ENCODE peak calls at places on chromosomes 6 and 20, in eight cellular contexts. One of them, this sample, is unnamed.

GRCh38 chr6:152271681-152272464 is 365.3 kb downstream of the SYNE1 start:
- DNase-seq in neural crest cell: no peak
- DNase-seq in NCI-H1048: no peak
- DNase-seq in amygdala: no peak
- DNase-seq in spleen: no peak
- DNase-seq in HT1080: peak
- DNase-seq in stimulated activated CD4-positive, alpha-beta T cell treated with anti-CD3 and anti-CD28 coated beads, Interleukin-4, amount 100 ng/mL, for 1 hour: no peak
- DNase-seq in fibroblast of pulmonary artery: peak
- DNase-seq in this sample: no peak

GRCh38 chr6:157631388-157631787 is 191.7 kb upstream of the SNX9 start:
- DNase-seq in neural crest cell: no peak
- DNase-seq in NCI-H1048: no peak
- DNase-seq in amygdala: no peak
- DNase-seq in spleen: no peak
- DNase-seq in HT1080: no peak
- DNase-seq in stimulated activated CD4-positive, alpha-beta T cell treated with anti-CD3 and anti-CD28 coated beads, Interleukin-4, amount 100 ng/mL, for 1 hour: no peak
- DNase-seq in fibroblast of pulmonary artery: no peak
- DNase-seq in this sample: no peak

GRCh38 chr6:166705070-166705469 is 78.0 kb upstream of the RPS6KA2 start:
- DNase-seq in neural crest cell: no peak
- DNase-seq in NCI-H1048: no peak
- DNase-seq in amygdala: no peak
- DNase-seq in spleen: no peak
- DNase-seq in HT1080: no peak
- DNase-seq in stimulated activated CD4-positive, alpha-beta T cell treated with anti-CD3 and anti-CD28 coated beads, Interleukin-4, amount 100 ng/mL, for 1 hour: no peak
- DNase-seq in fibroblast of pulmonary artery: peak
- DNase-seq in this sample: no peak

GRCh38 chr6:7881765-7882500 is 28.7 kb downstream of the TXNDC5 start:
- DNase-seq in neural crest cell: no peak
- DNase-seq in NCI-H1048: no peak
- DNase-seq in amygdala: no peak
- DNase-seq in spleen: peak
- DNase-seq in HT1080: no peak
- DNase-seq in stimulated activated CD4-positive, alpha-beta T cell treated with anti-CD3 and anti-CD28 coated beads, Interleukin-4, amount 100 ng/mL, for 1 hour: no peak
- DNase-seq in fibroblast of pulmonary artery: no peak
- DNase-seq in this sample: no peak

GRCh38 chr20:39534846-39535245 is 572.7 kb downstream of the DHX35 start:
- DNase-seq in neural crest cell: no peak
- DNase-seq in NCI-H1048: no peak
- DNase-seq in amygdala: no peak
- DNase-seq in spleen: no peak
- DNase-seq in HT1080: no peak
- DNase-seq in stimulated activated CD4-positive, alpha-beta T cell treated with anti-CD3 and anti-CD28 coated beads, Interleukin-4, amount 100 ng/mL, for 1 hour: no peak
- DNase-seq in fibroblast of pulmonary artery: no peak
- DNase-seq in this sample: no peak

GRCh38 chr6:14454467-14454763 is 336.8 kb downstream of the CD83 start:
- DNase-seq in neural crest cell: no peak
- DNase-seq in NCI-H1048: no peak
- DNase-seq in amygdala: no peak
- DNase-seq in spleen: no peak
- DNase-seq in HT1080: no peak
- DNase-seq in stimulated activated CD4-positive, alpha-beta T cell treated with anti-CD3 and anti-CD28 coated beads, Interleukin-4, amount 100 ng/mL, for 1 hour: peak
- DNase-seq in fibroblast of pulmonary artery: no peak
- DNase-seq in this sample: no peak

GRCh38 chr6:132392292-132392691 is 9.0 kb downstream of the MOXD1 start:
- DNase-seq in neural crest cell: no peak
- DNase-seq in NCI-H1048: no peak
- DNase-seq in amygdala: no peak
- DNase-seq in spleen: no peak
- DNase-seq in HT1080: no peak
- DNase-seq in stimulated activated CD4-positive, alpha-beta T cell treated with anti-CD3 and anti-CD28 coated beads, Interleukin-4, amount 100 ng/mL, for 1 hour: no peak
- DNase-seq in fibroblast of pulmonary artery: no peak
- DNase-seq in this sample: no peak

GRCh38 chr20:53789913-53790675 is 196.5 kb upstream of the ZNF217 start:
- DNase-seq in neural crest cell: no peak
- DNase-seq in NCI-H1048: no peak
- DNase-seq in amygdala: no peak
- DNase-seq in spleen: no peak
- DNase-seq in HT1080: no peak
- DNase-seq in stimulated activated CD4-positive, alpha-beta T cell treated with anti-CD3 and anti-CD28 coated beads, Interleukin-4, amount 100 ng/mL, for 1 hour: no peak
- DNase-seq in fibroblast of pulmonary artery: no peak
- DNase-seq in this sample: no peak

GRCh38 chr6:62298745-62299392 is 12.8 kb upstream of the KHDRBS2 start:
- DNase-seq in neural crest cell: no peak
- DNase-seq in NCI-H1048: no peak
- DNase-seq in amygdala: no peak
- DNase-seq in spleen: no peak
- DNase-seq in HT1080: no peak
- DNase-seq in stimulated activated CD4-positive, alpha-beta T cell treated with anti-CD3 and anti-CD28 coated beads, Interleukin-4, amount 100 ng/mL, for 1 hour: no peak
- DNase-seq in fibroblast of pulmonary artery: no peak
- DNase-seq in this sample: no peak

GRCh38 chr20:22453244-22454080 is 130.9 kb downstream of the FOXA2 start:
- DNase-seq in neural crest cell: no peak
- DNase-seq in NCI-H1048: no peak
- DNase-seq in amygdala: no peak
- DNase-seq in spleen: no peak
- DNase-seq in HT1080: peak
- DNase-seq in stimulated activated CD4-positive, alpha-beta T cell treated with anti-CD3 and anti-CD28 coated beads, Interleukin-4, amount 100 ng/mL, for 1 hour: no peak
- DNase-seq in fibroblast of pulmonary artery: peak
- DNase-seq in this sample: no peak

GRCh38 chr6:138222901-138223546 is 4.7 kb upstream of the PBOV1 start:
- DNase-seq in neural crest cell: no peak
- DNase-seq in NCI-H1048: no peak
- DNase-seq in amygdala: no peak
- DNase-seq in spleen: no peak
- DNase-seq in HT1080: no peak
- DNase-seq in stimulated activated CD4-positive, alpha-beta T cell treated with anti-CD3 and anti-CD28 coated beads, Interleukin-4, amount 100 ng/mL, for 1 hour: no peak
- DNase-seq in fibroblast of pulmonary artery: no peak
- DNase-seq in this sample: no peak

GRCh38 chr6:50720623-50721022 is 7.3 kb downstream of the TFAP2D start:
- DNase-seq in neural crest cell: no peak
- DNase-seq in NCI-H1048: no peak
- DNase-seq in amygdala: no peak
- DNase-seq in spleen: no peak
- DNase-seq in HT1080: no peak
- DNase-seq in stimulated activated CD4-positive, alpha-beta T cell treated with anti-CD3 and anti-CD28 coated beads, Interleukin-4, amount 100 ng/mL, for 1 hour: no peak
- DNase-seq in fibroblast of pulmonary artery: peak
- DNase-seq in this sample: peak

GRCh38 chr6:10999994-11000393 is 44.1 kb downstream of the ELOVL2 start:
- DNase-seq in neural crest cell: no peak
- DNase-seq in NCI-H1048: no peak
- DNase-seq in amygdala: no peak
- DNase-seq in spleen: no peak
- DNase-seq in HT1080: no peak
- DNase-seq in stimulated activated CD4-positive, alpha-beta T cell treated with anti-CD3 and anti-CD28 coated beads, Interleukin-4, amount 100 ng/mL, for 1 hour: no peak
- DNase-seq in fibroblast of pulmonary artery: peak
- DNase-seq in this sample: no peak

GRCh38 chr6:107179004-107179403 is 63.7 kb upstream of the BEND3 start:
- DNase-seq in neural crest cell: peak
- DNase-seq in NCI-H1048: no peak
- DNase-seq in amygdala: no peak
- DNase-seq in spleen: no peak
- DNase-seq in HT1080: no peak
- DNase-seq in stimulated activated CD4-positive, alpha-beta T cell treated with anti-CD3 and anti-CD28 coated beads, Interleukin-4, amount 100 ng/mL, for 1 hour: no peak
- DNase-seq in fibroblast of pulmonary artery: peak
- DNase-seq in this sample: no peak

GRCh38 chr6:1663511-1663910 is 53.8 kb downstream of the FOXC1 start:
- DNase-seq in neural crest cell: no peak
- DNase-seq in NCI-H1048: no peak
- DNase-seq in amygdala: no peak
- DNase-seq in spleen: no peak
- DNase-seq in HT1080: no peak
- DNase-seq in stimulated activated CD4-positive, alpha-beta T cell treated with anti-CD3 and anti-CD28 coated beads, Interleukin-4, amount 100 ng/mL, for 1 hour: no peak
- DNase-seq in fibroblast of pulmonary artery: no peak
- DNase-seq in this sample: no peak

GRCh38 chr20:21134883-21135493 is 9.1 kb downstream of the KIZ start:
- DNase-seq in neural crest cell: no peak
- DNase-seq in NCI-H1048: no peak
- DNase-seq in amygdala: no peak
- DNase-seq in spleen: no peak
- DNase-seq in HT1080: no peak
- DNase-seq in stimulated activated CD4-positive, alpha-beta T cell treated with anti-CD3 and anti-CD28 coated beads, Interleukin-4, amount 100 ng/mL, for 1 hour: no peak
- DNase-seq in fibroblast of pulmonary artery: no peak
- DNase-seq in this sample: no peak

GRCh38 chr20:10619427-10619826 is 54.4 kb downstream of the JAG1 start:
- DNase-seq in neural crest cell: no peak
- DNase-seq in NCI-H1048: no peak
- DNase-seq in amygdala: no peak
- DNase-seq in spleen: no peak
- DNase-seq in HT1080: peak
- DNase-seq in stimulated activated CD4-positive, alpha-beta T cell treated with anti-CD3 and anti-CD28 coated beads, Interleukin-4, amount 100 ng/mL, for 1 hour: no peak
- DNase-seq in fibroblast of pulmonary artery: peak
- DNase-seq in this sample: no peak

GRCh38 chr6:98657764-98658163 is 176.6 kb upstream of the POU3F2 start:
- DNase-seq in neural crest cell: peak
- DNase-seq in NCI-H1048: peak
- DNase-seq in amygdala: no peak
- DNase-seq in spleen: no peak
- DNase-seq in HT1080: peak
- DNase-seq in stimulated activated CD4-positive, alpha-beta T cell treated with anti-CD3 and anti-CD28 coated beads, Interleukin-4, amount 100 ng/mL, for 1 hour: no peak
- DNase-seq in fibroblast of pulmonary artery: peak
- DNase-seq in this sample: no peak

GRCh38 chr6:33683051-33683571 is 28.4 kb downstream of the UQCC2 start:
- DNase-seq in neural crest cell: no peak
- DNase-seq in NCI-H1048: no peak
- DNase-seq in amygdala: peak
- DNase-seq in spleen: peak
- DNase-seq in HT1080: peak
- DNase-seq in stimulated activated CD4-positive, alpha-beta T cell treated with anti-CD3 and anti-CD28 coated beads, Interleukin-4, amount 100 ng/mL, for 1 hour: peak
- DNase-seq in fibroblast of pulmonary artery: no peak
- DNase-seq in this sample: no peak

GRCh38 chr20:35607003-35607735 is 8.5 kb upstream of the SPAG4 start:
- DNase-seq in neural crest cell: no peak
- DNase-seq in NCI-H1048: no peak
- DNase-seq in amygdala: no peak
- DNase-seq in spleen: no peak
- DNase-seq in HT1080: no peak
- DNase-seq in stimulated activated CD4-positive, alpha-beta T cell treated with anti-CD3 and anti-CD28 coated beads, Interleukin-4, amount 100 ng/mL, for 1 hour: no peak
- DNase-seq in fibroblast of pulmonary artery: no peak
- DNase-seq in this sample: no peak

GRCh38 chr6:125346143-125346925 is 44.6 kb upstream of the HDDC2 start:
- DNase-seq in neural crest cell: no peak
- DNase-seq in NCI-H1048: no peak
- DNase-seq in amygdala: no peak
- DNase-seq in spleen: no peak
- DNase-seq in HT1080: no peak
- DNase-seq in stimulated activated CD4-positive, alpha-beta T cell treated with anti-CD3 and anti-CD28 coated beads, Interleukin-4, amount 100 ng/mL, for 1 hour: no peak
- DNase-seq in fibroblast of pulmonary artery: no peak
- DNase-seq in this sample: no peak

GRCh38 chr6:21371676-21372161 is 221.8 kb upstream of the SOX4 start:
- DNase-seq in neural crest cell: no peak
- DNase-seq in NCI-H1048: no peak
- DNase-seq in amygdala: no peak
- DNase-seq in spleen: no peak
- DNase-seq in HT1080: no peak
- DNase-seq in stimulated activated CD4-positive, alpha-beta T cell treated with anti-CD3 and anti-CD28 coated beads, Interleukin-4, amount 100 ng/mL, for 1 hour: no peak
- DNase-seq in fibroblast of pulmonary artery: peak
- DNase-seq in this sample: no peak

GRCh38 chr6:89970609-89971337 is 76.5 kb downstream of the GJA10 start:
- DNase-seq in neural crest cell: peak
- DNase-seq in NCI-H1048: no peak
- DNase-seq in amygdala: peak
- DNase-seq in spleen: no peak
- DNase-seq in HT1080: peak
- DNase-seq in stimulated activated CD4-positive, alpha-beta T cell treated with anti-CD3 and anti-CD28 coated beads, Interleukin-4, amount 100 ng/mL, for 1 hour: no peak
- DNase-seq in fibroblast of pulmonary artery: peak
- DNase-seq in this sample: peak

GRCh38 chr6:169858293-169858934 is 107.0 kb downstream of the ERMARD start:
- DNase-seq in neural crest cell: no peak
- DNase-seq in NCI-H1048: no peak
- DNase-seq in amygdala: no peak
- DNase-seq in spleen: peak
- DNase-seq in HT1080: no peak
- DNase-seq in stimulated activated CD4-positive, alpha-beta T cell treated with anti-CD3 and anti-CD28 coated beads, Interleukin-4, amount 100 ng/mL, for 1 hour: no peak
- DNase-seq in fibroblast of pulmonary artery: no peak
- DNase-seq in this sample: no peak

GRCh38 chr6:114068119-114068518 is 97.2 kb upstream of the HDAC2 start:
- DNase-seq in neural crest cell: no peak
- DNase-seq in NCI-H1048: no peak
- DNase-seq in amygdala: no peak
- DNase-seq in spleen: no peak
- DNase-seq in HT1080: no peak
- DNase-seq in stimulated activated CD4-positive, alpha-beta T cell treated with anti-CD3 and anti-CD28 coated beads, Interleukin-4, amount 100 ng/mL, for 1 hour: no peak
- DNase-seq in fibroblast of pulmonary artery: no peak
- DNase-seq in this sample: no peak

GRCh38 chr6:42431877-42432276 is 19.8 kb downstream of the TRERF1 start:
- DNase-seq in neural crest cell: no peak
- DNase-seq in NCI-H1048: no peak
- DNase-seq in amygdala: no peak
- DNase-seq in spleen: no peak
- DNase-seq in HT1080: no peak
- DNase-seq in stimulated activated CD4-positive, alpha-beta T cell treated with anti-CD3 and anti-CD28 coated beads, Interleukin-4, amount 100 ng/mL, for 1 hour: no peak
- DNase-seq in fibroblast of pulmonary artery: no peak
- DNase-seq in this sample: no peak

This sample was measured in SK-N-DZ.